ENCODE peak calls at places on chromosomes 1 and 21, in four cellular contexts. K is kidney, Y is ovary, Z is tibial artery. O is an unnamed sample.

GRCh38 chr21:45643021-45643980 is at the start of gene PCBP3:
- DNase-seq in K (peak; percentile 100), Y (peak; percentile 98), Z (peak; percentile 94), O (peak; percentile 92)

GRCh38 chr1:47181095-47181954 is 8.5 kb downstream of the PDZK1IP1 start:
- DNase-seq in K (no peak), Y (no peak), Z (no peak), O (no peak)

GRCh38 chr1:109687641-109688499 is at the start of gene GSTM1:
- DNase-seq in K (no peak), Y (no peak), Z (no peak), O (no peak)

GRCh38 chr1:208977861-208978260 is 605.7 kb upstream of the CAMK1G start:
- DNase-seq in K (no peak), Y (no peak), Z (no peak), O (no peak)

GRCh38 chr1:48442864-48443619 is 29.0 kb downstream of the SPATA6 start:
- DNase-seq in K (no peak), Y (no peak), Z (no peak), O (no peak)

GRCh38 chr1:153697873-153698647 is 19.6 kb downstream of the NPR1 start:
- DNase-seq in K (peak; percentile 87), Y (peak; percentile 80), Z (peak; percentile 80), O (peak; percentile 83)

GRCh38 chr1:206814716-206815341 is 42.5 kb upstream of the IL10 start:
- DNase-seq in K (no peak), Y (no peak), Z (no peak), O (peak; percentile 25)

GRCh38 chr1:221704291-221704690 is 37.6 kb downstream of the DUSP10 start:
- DNase-seq in K (no peak), Y (no peak), Z (no peak), O (no peak)

GRCh38 chr1:49163041-49163440 is 386.4 kb upstream of the BEND5 start:
- DNase-seq in K (no peak), Y (no peak), Z (no peak), O (no peak)

GRCh38 chr1:24726741-24727140 is 18.5 kb upstream of the CLIC4 start:
- DNase-seq in K (no peak), Y (no peak), Z (no peak), O (no peak)

GRCh38 chr1:8437286-8437685 is 119.4 kb downstream of the SLC45A1 start:
- DNase-seq in K (no peak), Y (no peak), Z (no peak), O (no peak)

GRCh38 chr1:31573261-31573660 is 3.1 kb upstream of the TINAGL1 start:
- DNase-seq in K (peak; percentile 41), Y (no peak), Z (peak; percentile 14), O (no peak)

GRCh38 chr1:154718566-154718965 is 110.6 kb upstream of the ADAR start:
- DNase-seq in K (no peak), Y (no peak), Z (no peak), O (no peak)

GRCh38 chr1:150973258-150973825 is 1.3 kb downstream of the CERS2 start:
- DNase-seq in K (no peak), Y (peak; percentile 25), Z (no peak), O (peak; percentile 40)

GRCh38 chr1:90336552-90337324 is 341.8 kb downstream of the ZNF326 start:
- DNase-seq in K (no peak), Y (no peak), Z (no peak), O (no peak)

GRCh38 chr1:227764019-227764391 is 28.8 kb downstream of the SNAP47 start:
- DNase-seq in K (no peak), Y (no peak), Z (no peak), O (peak; percentile 11)

GRCh38 chr21:44995257-44995941 is 55.6 kb downstream of the SLX9 start:
- DNase-seq in K (peak; percentile 70), Y (no peak), Z (no peak), O (no peak)

GRCh38 chr1:181483561-181484291 is 409 bp downstream of the CACNA1E start:
- DNase-seq in K (no peak), Y (no peak), Z (no peak), O (no peak)

GRCh38 chr1:63915121-63915520 is 141.3 kb downstream of the ROR1 start:
- DNase-seq in K (no peak), Y (no peak), Z (no peak), O (no peak)

GRCh38 chr1:200919386-200919785 is 24.7 kb downstream of the INAVA start:
- DNase-seq in K (peak; percentile 22), Y (no peak), Z (no peak), O (no peak)

GRCh38 chr21:35150562-35151226 is 101.6 kb upstream of the RUNX1 start:
- DNase-seq in K (no peak), Y (no peak), Z (no peak), O (no peak)

GRCh38 chr1:243946946-243947345 is 96.9 kb upstream of the AKT3 start:
- DNase-seq in K (no peak), Y (no peak), Z (no peak), O (no peak)

GRCh38 chr1:2880086-2880485 is 78.6 kb upstream of the TTC34 start:
- DNase-seq in K (no peak), Y (no peak), Z (no peak), O (no peak)

GRCh38 chr1:2877391-2877790 is 75.9 kb upstream of the TTC34 start:
- DNase-seq in K (no peak), Y (no peak), Z (no peak), O (no peak)

GRCh38 chr1:2878591-2878990 is 77.1 kb upstream of the TTC34 start:
- DNase-seq in K (no peak), Y (no peak), Z (no peak), O (no peak)

GRCh38 chr1:2879591-2879990 is 78.1 kb upstream of the TTC34 start:
- DNase-seq in K (no peak), Y (no peak), Z (no peak), O (no peak)

DNA sequence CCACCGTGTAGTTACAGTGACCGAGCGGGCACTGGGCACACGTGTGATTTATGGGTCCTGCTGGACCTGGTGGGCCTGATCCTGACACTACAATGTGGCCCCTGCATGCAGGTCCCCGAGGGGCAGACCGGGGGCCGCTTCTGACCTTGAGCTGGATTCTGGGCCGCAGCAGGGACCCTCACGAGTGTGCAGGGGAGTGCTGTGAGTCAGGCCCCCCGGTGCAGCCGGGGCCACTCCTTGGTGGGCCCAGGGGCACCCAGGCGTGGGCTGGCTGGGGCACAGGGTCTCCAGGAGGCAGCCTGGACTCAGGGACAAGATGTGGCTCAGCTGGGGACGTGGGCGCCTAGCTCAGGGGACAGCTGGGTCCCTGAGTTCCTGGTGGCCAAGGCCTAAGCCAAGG is 77.5 kb upstream of the TTC34 start:
- DNase-seq in K (no peak), Y (no peak), Z (no peak), O (no peak)
- H3K9me3 ChIP-seq in K (no peaks in the 10 kb centered on the region), Y (no peaks in the 10 kb centered on the region), Z (no peaks in the 10 kb centered on the region), O (no peaks in the 10 kb centered on the region)

GRCh38 chr1:182687361-182687760 is 3.0 kb upstream of the RGS8 start:
- DNase-seq in K (no peak), Y (no peak), Z (no peak), O (no peak)
- H3K4me1 ChIP-seq in K (no peaks in the 10 kb centered on the region), Y (peaks cover 2% of the 10 kb centered on the region), Z (no peaks in the 10 kb centered on the region), O (no peaks in the 10 kb centered on the region)

DNA sequence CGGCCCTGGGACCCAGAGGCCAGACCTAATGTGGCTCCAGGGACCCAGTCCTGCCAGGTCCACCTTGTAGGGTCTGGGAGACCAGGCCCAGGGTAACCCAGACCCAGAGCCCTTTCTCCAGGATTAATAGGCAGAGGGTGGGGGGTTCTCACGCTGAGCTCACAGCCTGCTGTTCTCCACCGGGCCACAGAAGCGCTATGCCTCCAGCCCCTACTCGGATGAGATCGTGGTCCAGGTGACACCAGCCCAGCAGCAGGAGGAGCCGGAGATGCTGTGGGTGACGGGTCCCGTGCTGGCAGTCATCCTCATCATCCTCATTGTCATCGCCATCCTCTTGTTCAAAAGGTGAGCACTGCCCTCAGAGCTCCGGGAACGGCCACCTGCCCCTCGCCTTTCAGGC is 43.3 kb upstream of the KDM4A start:
- DNase-seq in K (no peak), Y (no peak), Z (no peak), O (no peak)
- H3K36me3 ChIP-seq in K (peaks cover 28% of the 10 kb centered on the region), Y (no peaks in the 10 kb centered on the region), Z (peaks cover 68% of the 10 kb centered on the region), O (no peaks in the 10 kb centered on the region)

DNA sequence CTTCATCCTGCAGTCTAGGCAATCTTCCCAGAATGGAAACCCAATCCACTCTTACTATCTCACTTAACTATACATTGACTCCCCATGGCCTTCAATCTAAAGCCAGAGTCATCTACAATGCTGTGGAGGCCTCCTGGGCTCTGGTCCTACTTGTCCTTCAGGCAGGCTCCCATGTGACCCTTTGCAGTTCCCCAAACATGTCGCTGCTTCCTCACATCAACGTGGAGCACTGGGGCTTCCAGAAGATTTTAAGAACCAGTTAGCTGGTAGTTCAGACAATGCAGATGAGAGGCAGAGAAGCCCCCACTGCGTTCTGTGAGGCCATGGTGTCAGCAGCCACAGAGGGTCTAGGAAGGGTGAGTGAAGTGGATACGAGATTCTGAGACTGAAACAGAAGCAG is 18.6 kb downstream of the LYPD8 start:
- DNase-seq in K (no peak), Y (no peak), Z (no peak), O (no peak)
- H3K9me3 ChIP-seq in K (peaks cover 2% of the 10 kb centered on the region), Y (no peaks in the 10 kb centered on the region), Z (no peaks in the 10 kb centered on the region), O (peaks cover 4% of the 10 kb centered on the region)

O was measured in heart left ventricle.